ENCODE peak calls at places on chromosomes 5 and 9, in eight cellular contexts. M, E, Y, J, A, W, O and D are unnamed samples.

GRCh38 chr9:126052791-126053190 is 273.8 kb upstream of the MVB12B start:
- DNase-seq in M (no peak), Y (no peak), A (no peak), W (no peak), O (no peak), E (no peak), J (no peak), D (no peak)

GRCh38 chr9:21607576-21607975 is 125.5 kb upstream of the IFNE start:
- DNase-seq in O (no peak), E (no peak), Y (no peak), W (no peak), J (no peak), M (no peak), A (no peak), D (no peak)

GRCh38 chr9:131811405-131811804 is 71.5 kb upstream of the RAPGEF1 start:
- DNase-seq in E (no peak), A (no peak), O (no peak), W (no peak), Y (no peak), J (no peak), M (no peak), D (no peak)

GRCh38 chr5:68725905-68726683 is 367.7 kb upstream of the SLC30A5 start:
- DNase-seq in Y (no peak), W (no peak), M (no peak), A (no peak), J (no peak), O (no peak), E (no peak), D (no peak)

GRCh38 chr5:40841068-40841805 is at the start of gene CARD6:
- DNase-seq in E (peak; percentile 22), O (no peak), M (no peak), W (peak; percentile 52), Y (no peak), J (peak; percentile 57), A (no peak), D (peak; percentile 65)

GRCh38 chr5:96288166-96288844 is 144.7 kb downstream of the PCSK1 start:
- DNase-seq in A (no peak), O (no peak), Y (no peak), M (no peak), E (no peak), J (no peak), W (peak; percentile 24), D (no peak)

GRCh38 chr5:95709967-95710650 is 21.0 kb upstream of the RHOBTB3 start:
- DNase-seq in A (no peak), O (peak; percentile 31), Y (no peak), E (no peak), W (no peak), M (no peak), J (peak; percentile 60), D (peak; percentile 36)

GRCh38 chr5:179530069-179530998 is 20.0 kb upstream of the RUFY1 start:
- DNase-seq in E (peak; percentile 54), M (no peak), A (peak; percentile 41), O (no peak), Y (peak; percentile 33), W (no peak), J (peak; percentile 7), D (peak; percentile 24)

GRCh38 chr9:119639287-119639955 is 270.2 kb upstream of the BRINP1 start:
- DNase-seq in W (peak; percentile 22), J (peak; percentile 4), A (no peak), E (no peak), O (no peak), M (no peak), Y (no peak), D (peak; percentile 3)

GRCh38 chr5:112346411-112347044 is 72.5 kb downstream of the EPB41L4A start:
- DNase-seq in Y (no peak), J (no peak), E (no peak), M (no peak), O (no peak), W (no peak), A (no peak), D (no peak)

GRCh38 chr5:143226361-143226760 is 177.1 kb downstream of the NR3C1 start:
- DNase-seq in O (no peak), J (no peak), M (no peak), E (no peak), W (no peak), Y (no peak), A (no peak), D (no peak)

GRCh38 chr9:98488578-98489312 is 220.0 kb downstream of the GABBR2 start:
- DNase-seq in A (no peak), J (peak; percentile 98), O (no peak), W (peak; percentile 94), E (no peak), Y (peak; percentile 95), M (peak; percentile 66), D (peak; percentile 90)

GRCh38 chr5:158212237-158212636 is 353.3 kb upstream of the CLINT1 start:
- DNase-seq in J (no peak), E (no peak), W (no peak), Y (no peak), A (no peak), M (no peak), O (no peak), D (no peak)

GRCh38 chr5:80251636-80252035 is 4.2 kb downstream of the SERINC5 start:
- DNase-seq in Y (no peak), J (no peak), E (no peak), A (no peak), W (peak; percentile 33), O (no peak), M (no peak), D (no peak)

GRCh38 chr9:19405771-19406170 is 3.0 kb upstream of the ACER2 start:
- DNase-seq in O (no peak), W (no peak), Y (no peak), E (no peak), M (no peak), A (no peak), J (no peak), D (no peak)

GRCh38 chr9:35658894-35659220 is 765 bp downstream of the CCDC107 start:
- DNase-seq in E (no peak), J (peak; percentile 41), M (no peak), Y (peak; percentile 66), W (peak; percentile 54), O (peak; percentile 58), A (no peak), D (peak; percentile 56)

GRCh38 chr9:114287001-114287762 is 35.7 kb upstream of the ORM1 start:
- DNase-seq in E (no peak), M (no peak), O (peak; percentile 47), A (no peak), W (no peak), Y (no peak), J (no peak), D (no peak)

GRCh38 chr9:128718475-128718874 is 5.5 kb downstream of the ZDHHC12 start:
- DNase-seq in A (no peak), J (no peak), O (no peak), W (no peak), Y (no peak), M (no peak), E (no peak), D (no peak)